ENCODE peak calls at places on chromosomes 5 and 9, in ten cellular contexts. D is pancreas, H is IMR-90, N is heart left ventricle, W is tibial nerve, Z is GM23338, X is PC-9, B is K562, Y is neural progenitor cell, O is right atrium auricular region. L is an unnamed sample.
A peak's percentile ranks its signal among the peaks of the same experiment; 100 is the strongest.

GRCh38 chr9:102354041-102354440 is 615.6 kb upstream of the GRIN3A start:
- DNase-seq in D (no peak), H (no peak), N (no peak), W (no peak), Z (no peak), X (no peak), B (no peak), Y (no peak), O (no peak), L (peak; percentile 20)

GRCh38 chr9:90124961-90125360 is 517.7 kb downstream of the DIRAS2 start:
- DNase-seq in D (no peak), H (no peak), N (no peak), W (no peak), Z (no peak), X (no peak), B (no peak), Y (no peak), O (no peak), L (no peak)

GRCh38 chr5:138082033-138082432 is 1.8 kb upstream of the WNT8A start:
- DNase-seq in D (no peak), H (no peak), N (no peak), W (no peak), Z (peak; percentile 76), X (no peak), B (no peak), Y (no peak), O (no peak), L (no peak)

GRCh38 chr9:137027369-137028012 is 546 bp downstream of the ABCA2 start:
- DNase-seq in D (no peak), H (peak; percentile 6), N (no peak), W (no peak), Z (peak; percentile 48), X (no peak), B (peak; percentile 66), Y (peak; percentile 70), O (no peak), L (no peak)

GRCh38 chr5:10424124-10424731 is 17.5 kb upstream of the ROPN1L start:
- DNase-seq in D (no peak), H (peak; percentile 44), N (peak; percentile 33), W (no peak), Z (peak; percentile 79), X (no peak), B (no peak), Y (peak; percentile 61), O (no peak), L (no peak)

GRCh38 chr5:82159014-82159413 is 119.1 kb downstream of the RPS23 start:
- DNase-seq in D (no peak), H (peak; percentile 65), N (no peak), W (no peak), Z (no peak), X (peak; percentile 62), B (no peak), Y (no peak), O (no peak), L (peak; percentile 68)

GRCh38 chr5:145978672-145979071 is 42.3 kb downstream of the SH3RF2 start:
- DNase-seq in D (peak; percentile 79), H (no peak), N (peak; percentile 29), W (no peak), Z (no peak), X (no peak), B (no peak), Y (no peak), O (no peak), L (no peak)

GRCh38 chr5:38532165-38532669 is 24.2 kb downstream of the LIFR start:
- DNase-seq in D (no peak), H (no peak), N (no peak), W (no peak), Z (peak; percentile 45), X (no peak), B (no peak), Y (peak; percentile 66), O (no peak), L (no peak)

GRCh38 chr9:121509175-121509574 is 9.5 kb upstream of the GGTA1 start:
- DNase-seq in D (no peak), H (peak; percentile 9), N (no peak), W (no peak), Z (no peak), X (no peak), B (no peak), Y (no peak), O (no peak), L (no peak)

GRCh38 chr9:36486933-36487481 is 85.7 kb upstream of the MELK start:
- DNase-seq in D (peak; percentile 60), H (no peak), N (peak; percentile 58), W (no peak), Z (peak; percentile 60), X (no peak), B (peak; percentile 54), Y (peak; percentile 63), O (peak; percentile 61), L (no peak)

GRCh38 chr9:116499986-116500871 is 186.9 kb upstream of the TRIM32 start:
- DNase-seq in D (no peak), H (peak; percentile 71), N (no peak), W (no peak), Z (no peak), X (no peak), B (peak; percentile 29), Y (peak; percentile 80), O (no peak), L (peak; percentile 81)

GRCh38 chr5:147369742-147370374 is 135.0 kb downstream of the STK32A start:
- DNase-seq in D (no peak), H (peak; percentile 20), N (no peak), W (no peak), Z (peak; percentile 60), X (no peak), B (no peak), Y (peak; percentile 31), O (no peak), L (no peak)
- TF ChIP-seq CTCF in D (peak; percentile 47), H (peak; percentile 68), N (peak; percentile 54), W (peak; percentile 73), Z (peak; percentile 63), X (peak; percentile 75), B (no peak), Y (peak; percentile 79), O (peak; percentile 53), L (peak; percentile 64)

GRCh38 chr5:16862777-16863176 is 73.3 kb downstream of the MYO10 start:
- DNase-seq in D (no peak), H (no peak), N (no peak), W (no peak), Z (no peak), X (no peak), B (no peak), Y (no peak), O (no peak), L (no peak)
- H3K4me1 ChIP-seq in D (no peaks in the 10 kb centered on the region), H (peaks cover 36% of the 10 kb centered on the region), N (peaks cover 4% of the 10 kb centered on the region), W (no peaks in the 10 kb centered on the region), Z (peaks cover 55% of the 10 kb centered on the region), X (no peaks in the 10 kb centered on the region), B (no peaks in the 10 kb centered on the region), Y (peaks cover 53% of the 10 kb centered on the region), O (no peaks in the 10 kb centered on the region), L (no peaks in the 10 kb centered on the region)

DNA sequence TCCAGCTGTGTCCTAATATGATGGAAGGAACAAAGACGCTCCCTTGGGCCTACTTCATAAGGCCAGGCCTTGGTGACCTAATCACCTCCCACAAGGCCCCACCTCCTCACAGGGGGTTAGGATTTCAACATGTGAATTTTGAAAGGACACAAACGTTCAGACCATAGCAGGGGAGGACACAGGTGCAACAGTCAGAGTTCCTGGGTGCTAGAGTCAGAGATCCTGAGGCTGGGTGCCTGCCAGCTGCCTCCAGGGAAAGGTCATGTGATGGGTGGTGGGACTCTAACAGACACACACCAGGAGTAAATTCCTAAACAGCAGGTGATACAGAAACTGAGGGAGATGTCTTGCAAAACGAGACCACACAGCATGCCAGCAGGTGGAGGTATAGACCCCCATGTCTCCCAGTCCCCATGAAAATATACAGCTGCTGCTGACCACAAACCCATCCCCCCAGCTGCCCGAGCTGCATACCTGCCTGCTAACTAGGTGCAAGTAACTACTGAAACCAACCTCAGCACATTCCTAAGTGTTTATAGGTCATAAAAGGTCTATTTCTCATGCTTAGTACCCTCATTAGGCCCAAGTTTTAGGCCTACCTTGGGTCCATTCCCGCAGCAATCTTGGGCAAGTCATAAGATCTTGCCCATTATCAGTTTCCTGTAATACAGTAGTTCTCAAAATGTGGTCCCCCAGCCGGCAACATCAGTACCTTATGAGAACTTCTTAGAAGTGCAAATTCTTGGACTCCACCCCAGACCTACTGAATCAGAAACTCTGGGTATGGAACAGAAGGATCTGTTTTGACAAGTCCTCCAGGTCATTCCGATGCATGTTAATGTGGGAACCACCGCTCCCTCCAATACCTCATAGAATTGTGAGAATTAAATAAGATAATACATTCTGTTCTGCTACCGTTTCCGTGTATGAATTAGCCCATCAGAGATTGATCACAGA is 245.3 kb downstream of the ENC1 start:
- DNase-seq in D (peak; percentile 47), H (no peak), N (no peak), W (no peak), Z (peak; percentile 90), X (peak; percentile 99), B (no peak), Y (no peak), O (no peak), L (peak; percentile 98)
- TF ChIP-seq CTCF in D (no peak), H (no peak), N (no peak), W (no peak), Z (peak; percentile 62), X (peak; percentile 61), B (peak; percentile 10), Y (no peak), O (no peak), L (peak; percentile 59)

GRCh38 chr5:119332978-119333401 is 22.8 kb upstream of the TNFAIP8 start:
- DNase-seq in D (no peak), H (no peak), N (no peak), W (no peak), Z (no peak), X (no peak), B (no peak), Y (no peak), O (no peak), L (peak; percentile 93)
- H3K4me1 ChIP-seq in D (peaks cover 4% of the 10 kb centered on the region), H (peaks cover 20% of the 10 kb centered on the region), N (peaks cover 5% of the 10 kb centered on the region), W (peaks cover 3% of the 10 kb centered on the region), Z (peaks cover 14% of the 10 kb centered on the region), X (no peaks in the 10 kb centered on the region), B (peaks cover 29% of the 10 kb centered on the region), Y (peaks cover 17% of the 10 kb centered on the region), O (no peaks in the 10 kb centered on the region), L (peaks cover 38% of the 10 kb centered on the region)